ENCODE peak calls at places on chromosomes 7 and 10, in eight cellular contexts. R, Q, M, V, P, Z, I and E are unnamed samples. For H3K4me1, the result is how much of the 10 kb centered on the place peaks cover.

GRCh38 chr10:97975598-97975997 is 54.8 kb downstream of the CRTAC1 start:
- DNase-seq in R (no peak), Q (no peak), M (no peak), V (no peak), P (no peak), Z (no peak), I (no peak), E (no peak)

GRCh38 chr7:15686209-15686956 is at the start of gene MEOX2:
- DNase-seq in R (no peak), Q (peak), M (peak), V (peak), P (peak), Z (peak), I (peak), E (no peak)

GRCh38 chr7:40008218-40008815 is 58.3 kb downstream of the CDK13 start:
- DNase-seq in R (no peak), Q (no peak), M (no peak), V (no peak), P (no peak), Z (peak), I (no peak), E (no peak)

GRCh38 chr7:143938522-143939243 is 3.6 kb downstream of the OR2F2 start:
- DNase-seq in R (no peak), Q (no peak), M (no peak), V (no peak), P (no peak), Z (no peak), I (no peak), E (no peak)

GRCh38 chr7:87414400-87415188 is 60.9 kb downstream of the ABCB4 start:
- DNase-seq in R (no peak), Q (no peak), M (no peak), V (no peak), P (no peak), Z (peak), I (no peak), E (no peak)

GRCh38 chr10:5904227-5904626 is 14.2 kb downstream of the FBH1 start:
- DNase-seq in R (no peak), Q (no peak), M (no peak), V (no peak), P (no peak), Z (no peak), I (no peak), E (no peak)

GRCh38 chr10:89217057-89217990 is 10.2 kb upstream of the CH25H start:
- DNase-seq in R (no peak), Q (peak), M (peak), V (peak), P (no peak), Z (peak), I (peak), E (peak)

GRCh38 chr7:5417106-5418071 is 6.2 kb downstream of the TNRC18 start:
- DNase-seq in R (no peak), Q (no peak), M (no peak), V (no peak), P (no peak), Z (peak), I (peak), E (no peak)

GRCh38 chr7:45088821-45089313 is at the start of gene NACAD:
- DNase-seq in R (no peak), Q (peak), M (peak), V (peak), P (peak), Z (peak), I (no peak), E (no peak)

GRCh38 chr7:38160003-38160571 is 18.0 kb upstream of the STARD3NL start:
- DNase-seq in R (no peak), Q (no peak), M (no peak), V (no peak), P (no peak), Z (no peak), I (no peak), E (no peak)

GRCh38 chr7:126792501-126792900 is 460.2 kb downstream of the GRM8 start:
- DNase-seq in R (no peak), Q (no peak), M (no peak), V (no peak), P (no peak), Z (no peak), I (no peak), E (no peak)

GRCh38 chr10:14366760-14367159 is 36.0 kb upstream of the FRMD4A start:
- DNase-seq in R (no peak), Q (no peak), M (no peak), V (no peak), P (no peak), Z (no peak), I (no peak), E (no peak)

GRCh38 chr10:1738950-1739349 is 1.6 kb upstream of the ADARB2 start:
- DNase-seq in R (no peak), Q (no peak), M (no peak), V (no peak), P (no peak), Z (no peak), I (no peak), E (no peak)

GRCh38 chr10:97736902-97737769 is at the start of gene ZFYVE27:
- DNase-seq in R (peak), Q (peak), M (peak), V (peak), P (peak), Z (peak), I (peak), E (peak)

GRCh38 chr10:3090388-3090787 is 23.0 kb downstream of the PFKP start:
- DNase-seq in R (no peak), Q (no peak), M (no peak), V (no peak), P (no peak), Z (no peak), I (no peak), E (no peak)

GRCh38 chr7:50710441-50711154 is 72.1 kb downstream of the GRB10 start:
- DNase-seq in R (no peak), Q (no peak), M (no peak), V (no peak), P (no peak), Z (no peak), I (no peak), E (no peak)

GRCh38 chr10:84224411-84225028 is 824 bp downstream of the LRIT2 start:
- DNase-seq in R (no peak), Q (no peak), M (peak), V (no peak), P (no peak), Z (no peak), I (no peak), E (no peak)

GRCh38 chr7:17233643-17234397 is 64.6 kb upstream of the AHR start:
- DNase-seq in R (no peak), Q (no peak), M (no peak), V (no peak), P (no peak), Z (no peak), I (no peak), E (peak)

GRCh38 chr7:88429382-88429781 is 122.7 kb upstream of the STEAP4 start:
- DNase-seq in R (no peak), Q (no peak), M (no peak), V (no peak), P (no peak), Z (no peak), I (no peak), E (no peak)

GRCh38 chr7:158016171-158017087 is 571.2 kb downstream of the PTPRN2 start:
- DNase-seq in R (no peak), Q (no peak), M (no peak), V (no peak), P (peak), Z (no peak), I (no peak), E (no peak)

GRCh38 chr7:104960741-104961479 is 53.1 kb upstream of the KMT2E start:
- DNase-seq in R (no peak), Q (no peak), M (no peak), V (no peak), P (no peak), Z (no peak), I (peak), E (no peak)

GRCh38 chr7:114085592-114086490 is 167.0 kb upstream of the PPP1R3A start:
- DNase-seq in R (no peak), Q (peak), M (peak), V (peak), P (peak), Z (peak), I (peak), E (peak)

GRCh38 chr7:111363099-111363498 is 199.2 kb downstream of the IMMP2L start:
- DNase-seq in R (no peak), Q (no peak), M (no peak), V (no peak), P (no peak), Z (peak), I (no peak), E (no peak)

GRCh38 chr10:115094605-115095004 is 1.4 kb downstream of the ATRNL1 start:
- DNase-seq in R (no peak), Q (no peak), M (no peak), V (no peak), P (no peak), Z (no peak), I (no peak), E (no peak)

GRCh38 chr10:12605580-12606405 is 256.4 kb downstream of the CAMK1D start:
- DNase-seq in R (no peak), Q (peak), M (no peak), V (peak), P (no peak), Z (peak), I (peak), E (peak)

GRCh38 chr10:60142736-60143135 is 236.4 kb upstream of the CCDC6 start:
- DNase-seq in R (no peak), Q (no peak), M (peak), V (no peak), P (no peak), Z (no peak), I (no peak), E (no peak)

GRCh38 chr7:46626261-46627037 is 705.4 kb upstream of the IGFBP3 start:
- DNase-seq in R (no peak), Q (no peak), M (no peak), V (no peak), P (no peak), Z (no peak), I (no peak), E (no peak)

GRCh38 chr7:30708983-30709382 is 26.7 kb upstream of the CRHR2 start:
- DNase-seq in R (no peak), Q (peak), M (no peak), V (peak), P (peak), Z (no peak), I (no peak), E (no peak)

GRCh38 chr7:157208758-157209413 is 70.2 kb downstream of the UBE3C start:
- DNase-seq in R (no peak), Q (no peak), M (no peak), V (no peak), P (no peak), Z (no peak), I (no peak), E (no peak)

GRCh38 chr7:24824896-24825295 is 67.6 kb upstream of the GSDME start:
- DNase-seq in R (no peak), Q (no peak), M (no peak), V (no peak), P (no peak), Z (no peak), I (no peak), E (no peak)

GRCh38 chr10:80684217-80684616 is 146.5 kb downstream of the SH2D4B start:
- DNase-seq in R (no peak), Q (no peak), M (peak), V (no peak), P (no peak), Z (peak), I (no peak), E (peak)

GRCh38 chr7:36086571-36086970 is 66.5 kb upstream of the EEPD1 start:
- DNase-seq in R (no peak), Q (no peak), M (no peak), V (no peak), P (no peak), Z (no peak), I (no peak), E (no peak)

GRCh38 chr10:35446439-35446838 is 110.1 kb downstream of the CCNY start:
- DNase-seq in R (no peak), Q (no peak), M (no peak), V (no peak), P (no peak), Z (no peak), I (no peak), E (no peak)

GRCh38 chr10:77925795-77926565 is 575 bp downstream of the DLG5 start:
- DNase-seq in R (no peak), Q (peak), M (peak), V (peak), P (peak), Z (no peak), I (peak), E (no peak)

GRCh38 chr7:3063016-3063753 is 19.5 kb upstream of the CARD11 start:
- DNase-seq in R (no peak), Q (no peak), M (no peak), V (no peak), P (peak), Z (no peak), I (no peak), E (peak)
- H3K4me3 ChIP-seq in R (no peak), Q (no peak), M (no peak), V (no peak), P (no peak), Z (no peak), I (no peak), E (peak)

GRCh38 chr7:881441-882234 is 5.3 kb downstream of the GET4 start:
- DNase-seq in R (peak), Q (no peak), M (no peak), V (peak), P (no peak), Z (no peak), I (no peak), E (no peak)

GRCh38 chr7:883029-884021 is 7.0 kb downstream of the GET4 start:
- DNase-seq in R (peak), Q (no peak), M (no peak), V (peak), P (peak), Z (no peak), I (no peak), E (no peak)

GRCh38 chr7:884191-885003 is 8.0 kb downstream of the GET4 start:
- DNase-seq in R (peak), Q (no peak), M (no peak), V (peak), P (peak), Z (no peak), I (no peak), E (no peak)

GRCh38 chr7:880450-880849 is 4.1 kb downstream of the GET4 start:
- DNase-seq in R (no peak), Q (no peak), M (no peak), V (peak), P (no peak), Z (no peak), I (no peak), E (no peak)

GRCh38 chr7:882336-883028 is 6.1 kb downstream of the GET4 start:
- DNase-seq in R (peak), Q (no peak), M (no peak), V (peak), P (peak), Z (no peak), I (no peak), E (no peak)
- H3K27ac ChIP-seq in R (no peak), Q (no peak), M (no peak), V (peak), P (no peak), Z (no peak), I (no peak), E (no peak)

DNA sequence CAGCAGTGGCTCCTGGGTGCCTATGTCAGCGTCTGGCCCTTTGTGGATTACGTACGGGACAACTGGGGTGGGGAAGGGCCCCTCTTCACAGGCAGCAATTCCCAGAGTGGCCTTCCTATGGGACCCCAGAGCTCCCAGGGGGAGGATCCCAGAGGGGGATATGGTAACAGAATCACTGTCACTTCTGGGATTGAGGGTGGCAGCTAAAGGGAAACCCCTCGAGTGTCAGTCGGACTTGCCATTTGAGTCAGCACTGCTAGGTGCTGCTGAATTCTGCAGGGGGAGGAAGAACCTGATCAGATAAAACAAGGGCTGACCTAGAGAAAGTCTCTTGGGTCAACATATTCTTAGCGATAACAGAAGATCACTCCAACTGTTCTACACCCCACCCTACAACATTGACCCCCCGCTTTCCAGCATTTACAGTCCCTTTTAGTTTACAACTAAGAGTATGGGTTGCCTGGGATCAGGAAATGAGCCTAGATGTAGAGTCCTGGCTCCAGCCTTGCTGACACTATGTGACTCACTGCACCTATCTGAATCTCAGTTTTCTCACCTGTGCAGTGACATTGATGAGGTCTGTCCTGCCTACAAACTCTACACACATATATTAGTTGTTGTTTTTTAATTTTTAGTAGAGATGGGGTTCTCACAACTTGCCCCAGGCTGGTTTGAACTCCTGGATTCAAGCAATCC is 12.3 kb upstream of the DDIT4 start:
- DNase-seq in R (no peak), Q (no peak), M (no peak), V (no peak), P (no peak), Z (no peak), I (no peak), E (peak)
- H3K4me1 ChIP-seq in R (half or more), Q (under half), M (under half), V (under half), P (under half), Z (under half), I (half or more), E (half or more)

GRCh38 chr10:29917311-29917710 is 142.1 kb downstream of the JCAD start:
- DNase-seq in R (no peak), Q (no peak), M (no peak), V (no peak), P (no peak), Z (no peak), I (no peak), E (no peak)
- H3K4me3 ChIP-seq in R (no peak), Q (no peak), M (no peak), V (no peak), P (no peak), Z (no peak), I (no peak), E (no peak)

GRCh38 chr10:33791295-33791694 is 456.8 kb upstream of the NRP1 start:
- DNase-seq in R (no peak), Q (no peak), M (no peak), V (no peak), P (no peak), Z (peak), I (no peak), E (no peak)

GRCh38 chr10:33793793-33794192 is 459.3 kb upstream of the NRP1 start:
- DNase-seq in R (no peak), Q (no peak), M (no peak), V (no peak), P (no peak), Z (no peak), I (no peak), E (no peak)

GRCh38 chr10:33795529-33795928 is 461.1 kb upstream of the NRP1 start:
- DNase-seq in R (no peak), Q (no peak), M (no peak), V (no peak), P (no peak), Z (no peak), I (no peak), E (no peak)

GRCh38 chr10:33790506-33791283 is 456.2 kb upstream of the NRP1 start:
- DNase-seq in R (no peak), Q (no peak), M (peak), V (no peak), P (no peak), Z (no peak), I (no peak), E (no peak)
- H3K27ac ChIP-seq in R (no peak), Q (no peak), M (no peak), V (no peak), P (no peak), Z (no peak), I (no peak), E (no peak)